ENCODE peak calls at places on chromosomes 2 and 18, in eight cellular contexts. E, X, N, G, S, Q, O and W are unnamed samples.

GRCh38 chr2:72757177-72757775 is 68.6 kb downstream of the EXOC6B start:
- DNase-seq in S (no peak), G (no peak), Q (peak), N (peak), O (peak), X (no peak), E (no peak), W (peak)

GRCh38 chr2:30408961-30409387 is 38.1 kb upstream of the LCLAT1 start:
- DNase-seq in O (no peak), E (no peak), Q (peak), G (no peak), N (no peak), S (no peak), X (no peak), W (no peak)

GRCh38 chr18:29063346-29063745 is 886.4 kb upstream of the CDH2 start:
- DNase-seq in O (no peak), N (no peak), X (no peak), Q (no peak), E (no peak), G (no peak), S (no peak), W (no peak)

GRCh38 chr2:187424156-187424555 is 23.9 kb downstream of the CALCRL start:
- DNase-seq in G (no peak), X (no peak), S (no peak), E (no peak), O (no peak), Q (no peak), N (no peak), W (no peak)

GRCh38 chr2:234935311-234935710 is 16.5 kb upstream of the SH3BP4 start:
- DNase-seq in Q (no peak), N (no peak), G (peak), X (no peak), E (no peak), O (no peak), S (no peak), W (no peak)

GRCh38 chr2:64781991-64782390 is 128.3 kb upstream of the SERTAD2 start:
- DNase-seq in S (no peak), O (no peak), G (no peak), E (no peak), X (no peak), N (no peak), Q (no peak), W (no peak)

GRCh38 chr2:109728809-109729208 is 65.3 kb upstream of the RGPD5 start:
- DNase-seq in O (no peak), E (peak), X (no peak), Q (no peak), S (no peak), G (no peak), N (no peak), W (peak)

GRCh38 chr2:110655701-110656100 is 22.2 kb downstream of the BUB1 start:
- DNase-seq in Q (no peak), X (no peak), G (no peak), N (no peak), O (no peak), E (no peak), S (no peak), W (no peak)

GRCh38 chr2:176107731-176108181 is 676 bp downstream of the HOXD11 start:
- DNase-seq in S (no peak), X (no peak), E (peak), G (no peak), N (no peak), O (no peak), Q (no peak), W (no peak)

GRCh38 chr2:84302513-84303412 is 156.3 kb downstream of the SUCLG1 start:
- DNase-seq in X (peak), N (peak), Q (peak), O (peak), E (no peak), S (peak), G (no peak), W (peak)

GRCh38 chr2:46521215-46521683 is 41.9 kb downstream of the TMEM247 start:
- DNase-seq in S (peak), X (peak), G (peak), N (peak), Q (peak), E (no peak), O (peak), W (peak)

GRCh38 chr2:120844098-120844738 is 108.5 kb downstream of the GLI2 start:
- DNase-seq in E (no peak), X (no peak), O (no peak), G (no peak), N (no peak), S (no peak), Q (no peak), W (no peak)

GRCh38 chr2:3637692-3638455 is 20.1 kb upstream of the ALLC start:
- DNase-seq in N (peak), S (peak), X (no peak), G (no peak), E (peak), Q (no peak), O (no peak), W (no peak)

GRCh38 chr2:231680992-231681852 is 27.1 kb upstream of the PTMA start:
- DNase-seq in G (no peak), N (peak), X (peak), S (peak), E (no peak), Q (peak), O (peak), W (peak)

GRCh38 chr2:33946198-33946597 is 347.1 kb upstream of the FAM98A start:
- DNase-seq in G (no peak), E (no peak), O (no peak), Q (no peak), X (no peak), S (no peak), N (no peak), W (no peak)

GRCh38 chr18:28684746-28685145 is 507.8 kb upstream of the CDH2 start:
- DNase-seq in E (no peak), X (no peak), S (no peak), O (no peak), Q (no peak), N (no peak), G (no peak), W (no peak)

GRCh38 chr18:63131106-63131943 is 188.2 kb downstream of the BCL2 start:
- DNase-seq in E (no peak), G (no peak), N (no peak), S (peak), X (peak), Q (peak), O (peak), W (peak)

GRCh38 chr2:113858764-113859163 is 31.1 kb upstream of the ACTR3 start:
- DNase-seq in S (peak), X (no peak), E (no peak), N (no peak), G (no peak), O (no peak), Q (no peak), W (no peak)

GRCh38 chr2:66748939-66749338 is 314.0 kb downstream of the MEIS1 start:
- DNase-seq in X (no peak), E (no peak), N (no peak), O (no peak), G (no peak), Q (no peak), S (no peak), W (no peak)

GRCh38 chr18:23196119-23197004 is 61.1 kb downstream of the CABLES1 start:
- DNase-seq in S (no peak), X (no peak), O (no peak), G (no peak), Q (no peak), N (no peak), E (no peak), W (no peak)

GRCh38 chr2:5742126-5742525 is 49.9 kb downstream of the SOX11 start:
- DNase-seq in N (no peak), E (no peak), S (no peak), X (no peak), G (no peak), Q (no peak), O (no peak), W (no peak)

GRCh38 chr2:57602738-57603137 is 443.9 kb upstream of the VRK2 start:
- DNase-seq in O (no peak), G (no peak), S (no peak), X (no peak), E (no peak), Q (no peak), N (no peak), W (no peak)

GRCh38 chr2:233689031-233689430 is 3.7 kb upstream of the UGT1A6 start:
- DNase-seq in G (no peak), X (no peak), O (no peak), E (no peak), Q (no peak), N (no peak), S (no peak), W (no peak)

GRCh38 chr18:79950440-79951341 is 762 bp downstream of the SLC66A2 start:
- DNase-seq in S (peak), G (no peak), Q (no peak), N (peak), E (peak), X (peak), O (peak), W (peak)

GRCh38 chr18:42268186-42268725 is 313.2 kb downstream of the PIK3C3 start:
- DNase-seq in O (no peak), S (no peak), N (no peak), X (no peak), Q (no peak), G (no peak), E (no peak), W (no peak)

GRCh38 chr18:68164909-68165308 is 550.0 kb downstream of the TMX3 start:
- DNase-seq in Q (no peak), S (no peak), O (no peak), N (no peak), X (no peak), E (no peak), G (no peak), W (no peak)

GRCh38 chr2:75627902-75628504 is 18.6 kb upstream of the MRPL19 start:
- DNase-seq in N (peak), E (peak), X (peak), Q (peak), G (peak), O (peak), S (peak), W (peak)

GRCh38 chr2:175207741-175208438 is 26.4 kb upstream of the ATP5MC3 start:
- DNase-seq in O (peak), Q (peak), G (no peak), X (peak), N (peak), S (no peak), E (no peak), W (no peak)

GRCh38 chr2:2850218-2850850 is 519.3 kb upstream of the MYT1L start:
- DNase-seq in G (no peak), O (no peak), E (no peak), S (no peak), Q (no peak), X (no peak), N (no peak), W (no peak)

GRCh38 chr2:95278051-95278471 is 3.8 kb downstream of the PROM2 start:
- DNase-seq in S (no peak), N (no peak), X (no peak), E (no peak), O (peak), G (no peak), Q (no peak), W (no peak)

GRCh38 chr2:205879362-205879761 is 197.1 kb downstream of the NRP2 start:
- DNase-seq in S (no peak), Q (no peak), X (no peak), E (no peak), N (no peak), O (no peak), G (no peak), W (no peak)

GRCh38 chr18:76234559-76234958 is 260.5 kb downstream of the ZNF516 start:
- DNase-seq in E (no peak), O (no peak), Q (no peak), S (no peak), N (no peak), X (no peak), G (no peak), W (no peak)

GRCh38 chr2:207768168-207768890 is 1.4 kb downstream of the FZD5 start:
- DNase-seq in E (peak), Q (no peak), S (peak), X (peak), G (no peak), O (peak), N (peak), W (peak)

GRCh38 chr2:149464396-149464795 is 123.2 kb downstream of the MMADHC start:
- DNase-seq in N (no peak), E (no peak), G (no peak), O (no peak), X (no peak), Q (no peak), S (no peak), W (no peak)

GRCh38 chr18:4653418-4653817 is 198.3 kb upstream of the DLGAP1 start:
- DNase-seq in X (no peak), Q (no peak), E (no peak), S (no peak), G (no peak), O (no peak), N (no peak), W (no peak)

GRCh38 chr2:29753676-29754444 is 167.5 kb downstream of the ALK start:
- DNase-seq in Q (no peak), G (no peak), O (no peak), X (no peak), E (no peak), S (no peak), N (no peak), W (no peak)

GRCh38 chr2:160063895-160064577 is 1.6 kb upstream of the PLA2R1 start:
- DNase-seq in Q (no peak), E (no peak), S (peak), N (no peak), G (no peak), O (no peak), X (no peak), W (no peak)

GRCh38 chr2:69807821-69808540 is 21.5 kb upstream of the GMCL1 start:
- DNase-seq in G (peak), S (no peak), X (no peak), Q (no peak), O (no peak), E (no peak), N (no peak), W (no peak)

GRCh38 chr2:14517731-14518130 is 114.8 kb upstream of the LRATD1 start:
- DNase-seq in S (no peak), G (peak), N (no peak), X (no peak), O (no peak), E (no peak), Q (no peak), W (no peak)

GRCh38 chr2:14514001-14514400 is 118.5 kb upstream of the LRATD1 start:
- DNase-seq in S (no peak), N (no peak), Q (no peak), E (no peak), X (no peak), G (peak), O (no peak), W (no peak)

GRCh38 chr2:14520385-14520945 is 112.1 kb upstream of the LRATD1 start:
- DNase-seq in S (no peak), E (no peak), X (no peak), N (no peak), O (no peak), Q (no peak), G (peak), W (no peak)

GRCh38 chr2:14511541-14511940 is 121.0 kb upstream of the LRATD1 start:
- DNase-seq in E (no peak), N (no peak), Q (no peak), S (no peak), O (no peak), X (no peak), G (peak), W (no peak)

DNA sequence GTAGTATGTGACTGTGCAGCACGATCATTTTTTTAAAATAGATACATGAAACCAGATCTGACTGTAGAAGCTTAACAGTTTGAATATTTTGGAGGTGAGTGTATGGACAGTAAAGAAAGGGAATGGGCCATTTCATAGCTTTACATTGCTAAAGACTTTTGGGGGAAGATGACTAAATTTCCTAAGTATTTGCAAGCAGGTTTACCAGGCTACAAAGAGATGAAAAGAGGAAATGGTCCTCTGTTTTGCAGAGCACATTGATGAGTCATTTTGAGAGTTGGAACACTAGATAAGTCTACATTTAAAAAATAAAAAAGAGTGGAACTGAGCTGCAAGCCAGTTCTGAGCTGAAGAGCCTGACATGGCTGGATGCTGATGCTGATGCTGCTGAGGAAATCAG is 115.7 kb upstream of the LRATD1 start:
- DNase-seq in E (no peak), O (no peak), Q (no peak), G (no peak), S (no peak), X (no peak), N (no peak), W (no peak)
- H3K27ac ChIP-seq in E (no peak), O (no peak), Q (no peak), G (no peak), S (no peak), X (no peak), N (no peak), W (no peak)

DNA sequence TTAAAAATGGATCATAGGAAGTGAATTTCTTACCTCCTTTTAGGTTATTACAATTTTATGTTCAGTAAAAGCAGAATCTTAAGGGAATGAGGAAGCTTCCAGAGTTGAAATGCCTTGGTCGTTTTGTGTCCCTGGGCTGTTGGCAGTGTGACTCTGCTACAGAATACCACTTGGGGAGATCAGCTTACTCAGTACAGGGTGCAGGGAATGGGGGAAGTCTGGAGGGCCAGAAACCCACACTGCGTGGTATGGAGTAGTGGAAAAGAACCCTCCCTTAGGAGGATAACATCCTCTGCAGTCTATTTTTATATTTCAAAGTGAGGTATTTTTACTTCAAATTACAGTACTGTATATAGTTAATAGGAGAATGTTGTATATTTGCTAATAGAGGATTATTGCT is 51.1 kb downstream of the R3HDM1 start:
- DNase-seq in S (no peak), O (no peak), N (no peak), X (no peak), G (no peak), E (no peak), Q (no peak), W (no peak)
- TF ChIP-seq POLR2A in S (no peak), O (no peak), N (no peak), X (no peak), G (no peak), E (no peak), Q (no peak), W (no peak)

GRCh38 chr18:21660078-21660477 is 44.5 kb downstream of the ABHD3 start:
- DNase-seq in Q (no peak), E (no peak), S (no peak), X (no peak), G (no peak), O (no peak), N (no peak), W (no peak)

GRCh38 chr18:21652073-21652472 is 40.0 kb downstream of the SNRPD1 start:
- DNase-seq in E (no peak), S (no peak), Q (no peak), N (no peak), O (no peak), G (no peak), X (no peak), W (no peak)

GRCh38 chr18:21656402-21656801 is 44.3 kb downstream of the SNRPD1 start:
- DNase-seq in G (no peak), E (no peak), Q (no peak), N (no peak), X (no peak), O (no peak), S (no peak), W (no peak)
- H3K27ac ChIP-seq in G (no peak), E (no peak), Q (no peak), N (no peak), X (no peak), O (no peak), S (no peak), W (no peak)

DNA sequence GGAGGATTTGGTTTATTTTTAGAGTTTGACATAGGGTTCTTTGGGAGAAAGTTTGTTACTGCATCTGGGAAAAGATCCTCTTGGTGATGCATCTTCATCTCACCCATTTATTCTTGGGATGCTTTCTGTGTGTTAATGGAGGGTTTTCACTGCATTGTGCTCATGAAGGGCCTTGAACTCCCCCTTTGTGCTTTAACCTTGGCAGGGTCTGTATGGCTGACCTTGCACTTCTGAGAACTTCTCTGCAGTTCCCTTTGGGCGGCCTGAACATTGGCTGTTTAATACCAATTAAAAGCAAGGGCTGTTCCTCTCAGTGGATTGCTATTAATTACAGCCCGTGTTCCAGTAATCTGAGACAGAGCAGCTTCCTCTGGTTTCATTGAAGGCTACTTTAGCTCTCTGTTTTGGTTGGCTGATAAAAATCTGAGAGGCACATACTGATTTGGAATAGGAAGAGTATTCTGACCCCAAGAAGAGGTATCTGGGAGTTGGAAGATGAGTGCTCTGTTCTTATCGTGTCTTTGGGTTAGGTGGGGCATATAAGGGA is 37.5 kb downstream of the FMNL2 start:
- DNase-seq in G (no peak), Q (no peak), O (no peak), E (no peak), S (no peak), N (no peak), X (no peak), W (no peak)
- TF ChIP-seq POLR2A in G (no peak), Q (no peak), O (no peak), E (no peak), S (no peak), N (no peak), X (no peak), W (no peak)

DNA sequence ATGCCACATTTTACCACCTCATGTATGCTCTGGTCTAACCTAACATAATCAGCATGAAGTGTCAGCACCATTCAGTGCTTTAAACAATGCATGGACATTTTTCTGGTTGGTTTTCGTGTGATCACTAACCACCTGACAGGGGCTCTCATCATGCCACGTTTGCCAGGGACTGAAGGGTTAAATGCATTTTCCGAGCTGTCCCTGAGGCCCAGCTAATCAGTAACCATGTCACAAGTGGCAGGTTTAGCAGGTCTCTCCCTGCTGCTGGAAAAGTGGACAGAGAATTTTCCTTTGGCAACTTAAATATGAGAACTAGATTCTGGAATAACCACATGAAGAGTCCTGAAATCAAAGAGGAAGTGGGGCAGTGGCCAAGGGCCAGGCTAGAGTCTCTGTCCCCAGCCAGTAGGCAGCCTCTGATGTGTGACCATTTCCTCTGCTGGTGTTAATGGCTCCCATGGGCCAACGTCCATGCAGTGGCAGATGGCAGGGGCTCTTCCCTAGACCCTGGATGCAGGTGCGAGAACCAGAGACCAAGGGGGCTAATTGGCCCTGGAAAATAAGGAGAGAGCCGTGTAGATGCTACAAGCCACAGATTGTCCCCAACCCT is 69.5 kb downstream of the TPGS2 start:
- DNase-seq in O (no peak), N (no peak), G (no peak), S (no peak), Q (no peak), E (no peak), X (no peak), W (no peak)
- H3K27ac ChIP-seq in O (no peak), N (no peak), G (no peak), S (no peak), Q (no peak), E (no peak), X (no peak), W (no peak)